ENCODE peak calls at places on chromosomes 6 and 20, in four cellular contexts. O, I, F and P are unnamed samples.

GRCh38 chr20:53804920-53805894 is 211.6 kb upstream of the ZNF217 start:
- DNase-seq in O (peak), F (no peak), I (no peak), P (no peak)

GRCh38 chr20:55166063-55166462 is 690.7 kb downstream of the DOK5 start:
- DNase-seq in I (no peak), O (no peak), F (no peak), P (no peak)

GRCh38 chr6:113805167-113805835 is 51.8 kb upstream of the MARCKS start:
- DNase-seq in O (no peak), F (no peak), I (no peak), P (no peak)

GRCh38 chr20:48878849-48879248 is 42.7 kb upstream of the ARFGEF2 start:
- DNase-seq in F (no peak), I (no peak), O (no peak), P (no peak)

GRCh38 chr20:8951136-8951535 is 117.8 kb upstream of the PLCB4 start:
- DNase-seq in F (no peak), I (no peak), O (no peak), P (no peak)

GRCh38 chr6:44800171-44800671 is 412.7 kb downstream of the CDC5L start:
- DNase-seq in I (peak), F (peak), O (peak), P (peak)

GRCh38 chr6:113809818-113810217 is 47.3 kb upstream of the MARCKS start:
- DNase-seq in O (no peak), F (no peak), I (no peak), P (no peak)

GRCh38 chr6:131136021-131136847 is 967 bp downstream of the AKAP7 start:
- DNase-seq in O (peak), I (peak), F (no peak), P (no peak)

GRCh38 chr6:121686611-121687023 is 251.2 kb downstream of the GJA1 start:
- DNase-seq in F (no peak), O (no peak), I (peak), P (no peak)

GRCh38 chr20:11350126-11351005 is 567.3 kb upstream of the BTBD3 start:
- DNase-seq in F (peak), I (no peak), O (peak), P (no peak)

GRCh38 chr6:100892693-100893092 is 11.6 kb upstream of the ASCC3 start:
- DNase-seq in F (no peak), I (no peak), O (no peak), P (no peak)

GRCh38 chr6:111952326-111952725 is 79.1 kb upstream of the FYN start:
- DNase-seq in F (no peak), O (no peak), I (no peak), P (no peak)

GRCh38 chr20:56683077-56683865 is 54.2 kb downstream of the TFAP2C start:
- DNase-seq in O (no peak), F (no peak), I (no peak), P (no peak)

GRCh38 chr20:19828233-19828632 is 70.2 kb downstream of the RIN2 start:
- DNase-seq in F (no peak), I (no peak), O (peak), P (no peak)

GRCh38 chr6:2866183-2866846 is 24.7 kb upstream of the SERPINB1 start:
- DNase-seq in O (no peak), F (no peak), I (no peak), P (no peak)

GRCh38 chr6:111843347-111844147 is 29.7 kb downstream of the FYN start:
- DNase-seq in O (no peak), F (no peak), I (no peak), P (no peak)

GRCh38 chr6:73746776-73747175 is 50.8 kb downstream of the CD109 start:
- DNase-seq in F (no peak), O (no peak), I (no peak), P (no peak)

GRCh38 chr20:33791959-33792597 is 19.1 kb upstream of the CHMP4B start:
- DNase-seq in I (peak), F (no peak), O (peak), P (no peak)

GRCh38 chr6:15346315-15346714 is 100.4 kb downstream of the JARID2 start:
- DNase-seq in O (no peak), I (no peak), F (no peak), P (no peak)

GRCh38 chr20:31894980-31895675 is 24.7 kb downstream of the TTLL9 start:
- DNase-seq in I (no peak), O (peak), F (peak), P (no peak)

GRCh38 chr20:61500791-61501321 is 248.8 kb downstream of the CDH4 start:
- DNase-seq in O (no peak), I (no peak), F (no peak), P (no peak)

GRCh38 chr20:61737812-61738443 is 327.8 kb downstream of the TAF4 start:
- DNase-seq in F (no peak), O (no peak), I (no peak), P (no peak)

GRCh38 chr6:18488004-18488403 is 100.9 kb downstream of the RNF144B start:
- DNase-seq in O (no peak), I (no peak), F (no peak), P (no peak)

GRCh38 chr6:119350202-119351004 is 842 bp upstream of the MAN1A1 start:
- DNase-seq in I (no peak), O (peak), F (no peak), P (no peak)

DNA sequence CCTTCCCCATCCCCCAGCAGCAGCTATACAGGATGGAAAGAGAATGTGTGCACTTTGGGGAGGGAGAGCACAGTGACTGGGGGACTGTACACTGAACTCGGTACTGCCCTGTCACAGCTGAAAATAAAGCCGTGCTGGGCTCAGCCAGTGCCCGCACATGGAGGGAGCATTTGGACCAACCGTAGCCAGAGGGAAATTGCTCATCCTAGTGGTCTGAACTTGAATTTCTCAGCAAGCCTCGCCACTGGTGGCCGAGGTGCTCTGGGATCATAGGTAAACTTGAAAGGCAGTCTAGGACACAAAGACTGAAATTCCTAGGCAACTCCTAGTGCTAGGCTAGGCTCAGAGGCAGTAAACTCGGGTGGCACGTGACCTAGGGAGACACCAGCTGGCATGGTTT is 61.0 kb downstream of the DZANK1 start:
- DNase-seq in I (no peak), O (no peak), F (no peak), P (no peak)
- TF ChIP-seq CTCF in I (no peak), O (no peak), F (no peak), P (no peak)

DNA sequence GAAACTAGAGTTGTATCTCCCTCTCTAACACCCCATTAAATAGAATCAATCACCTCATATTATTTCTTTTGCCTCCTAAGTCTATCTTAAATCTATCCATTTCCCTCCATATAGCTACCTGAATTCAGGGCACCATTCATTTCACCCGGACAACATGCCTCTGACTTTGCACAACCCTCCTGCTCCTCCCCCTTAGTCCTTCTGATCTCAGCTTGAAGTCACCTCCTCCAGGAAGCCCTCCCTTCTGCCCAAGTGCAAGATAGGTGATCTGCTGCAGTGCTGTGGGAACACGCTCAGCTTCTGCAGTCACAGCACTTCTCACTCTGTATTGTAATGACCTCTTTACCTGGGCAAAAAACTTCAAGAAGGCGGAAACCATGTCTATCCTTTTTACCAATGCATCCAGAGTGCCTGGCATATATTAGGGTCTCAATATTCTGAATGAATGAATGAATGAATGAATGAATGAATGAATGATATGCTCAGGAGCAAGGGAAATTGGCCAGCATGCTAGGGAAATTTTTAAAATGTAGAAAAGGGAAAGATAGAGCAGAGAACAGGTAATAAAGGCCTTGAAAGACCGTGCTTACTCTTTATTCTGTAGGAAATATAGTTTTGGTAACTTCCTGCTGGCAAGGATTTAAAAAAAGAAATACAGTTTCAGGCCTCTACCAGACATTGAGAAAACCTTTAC is 41.7 kb downstream of the MBOAT1 start:
- DNase-seq in I (no peak), O (no peak), F (no peak), P (no peak)
- H3K4me3 ChIP-seq in I (no peak), O (no peak), F (no peak), P (no peak)

GRCh38 chr20:46752639-46753235 is 43.3 kb downstream of the SLC2A10 start:
- DNase-seq in O (peak), I (peak), F (peak), P (no peak)
- TF ChIP-seq CTCF in O (peak), I (peak), F (peak), P (peak)

DNA sequence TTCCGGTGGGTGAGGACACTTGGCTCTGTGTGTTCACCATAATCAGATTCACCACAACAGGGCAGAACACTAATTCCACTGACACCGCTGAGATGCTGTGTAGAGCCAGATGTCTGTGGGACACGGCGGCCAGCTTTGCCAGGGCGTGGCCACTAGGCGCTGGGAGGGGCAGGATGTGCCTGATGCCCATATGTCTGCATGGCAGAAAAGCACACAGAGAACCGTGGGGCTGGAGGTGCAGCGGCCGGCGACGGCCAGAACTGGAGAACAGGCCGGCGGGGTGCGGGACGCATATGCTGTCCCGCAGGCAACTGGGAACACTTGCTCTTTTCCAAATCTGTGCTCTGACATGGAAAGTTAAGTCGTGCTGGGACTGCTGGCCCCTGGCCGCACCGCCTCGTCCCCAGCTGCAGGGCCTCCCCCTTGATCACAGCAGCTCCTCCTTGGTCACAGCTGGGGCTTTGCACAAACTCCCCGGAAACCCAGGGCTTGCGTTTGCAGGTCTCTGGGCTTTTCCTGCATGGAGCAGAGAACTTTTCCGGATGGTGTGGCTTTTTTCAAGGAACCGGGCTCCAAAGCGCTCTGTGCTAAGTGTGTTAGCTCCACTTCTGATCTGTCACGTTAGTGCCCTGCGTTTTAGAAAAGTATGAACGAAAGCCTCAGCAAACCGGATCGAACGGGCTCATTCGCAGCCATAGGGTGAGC is 31.1 kb downstream of the NTSR1 start:
- DNase-seq in F (no peak), O (no peak), I (no peak), P (no peak)
- H3K4me3 ChIP-seq in F (no peak), O (no peak), I (no peak), P (no peak)

GRCh38 chr20:50504231-50504823 is 5.9 kb upstream of the PTPN1 start:
- DNase-seq in I (no peak), O (no peak), F (no peak), P (no peak)

GRCh38 chr20:50501970-50502745 is 8.0 kb upstream of the PTPN1 start:
- DNase-seq in F (no peak), O (no peak), I (no peak), P (no peak)

GRCh38 chr20:50509923-50510705 is at the start of gene PTPN1:
- DNase-seq in O (peak), I (peak), F (peak), P (peak)

GRCh38 chr20:50508171-50508761 is 1.9 kb upstream of the PTPN1 start:
- DNase-seq in F (no peak), O (no peak), I (no peak), P (no peak)

GRCh38 chr20:50506270-50506579 is 4.0 kb upstream of the PTPN1 start:
- DNase-seq in O (no peak), F (no peak), I (no peak), P (no peak)
- TF ChIP-seq CTCF in O (no peak), F (no peak), I (no peak), P (peak)

GRCh38 chr6:27146706-27147507 is 100.6 kb upstream of the PRSS16 start:
- DNase-seq in F (peak), I (peak), O (peak), P (peak)

GRCh38 chr6:27144740-27145079 is 102.8 kb upstream of the PRSS16 start:
- DNase-seq in I (no peak), F (no peak), O (no peak), P (no peak)

GRCh38 chr6:27149140-27149539 is 98.4 kb upstream of the PRSS16 start:
- DNase-seq in O (no peak), I (no peak), F (no peak), P (no peak)

GRCh38 chr6:27145731-27146455 is 101.6 kb upstream of the PRSS16 start:
- DNase-seq in O (peak), I (peak), F (peak), P (peak)

DNA sequence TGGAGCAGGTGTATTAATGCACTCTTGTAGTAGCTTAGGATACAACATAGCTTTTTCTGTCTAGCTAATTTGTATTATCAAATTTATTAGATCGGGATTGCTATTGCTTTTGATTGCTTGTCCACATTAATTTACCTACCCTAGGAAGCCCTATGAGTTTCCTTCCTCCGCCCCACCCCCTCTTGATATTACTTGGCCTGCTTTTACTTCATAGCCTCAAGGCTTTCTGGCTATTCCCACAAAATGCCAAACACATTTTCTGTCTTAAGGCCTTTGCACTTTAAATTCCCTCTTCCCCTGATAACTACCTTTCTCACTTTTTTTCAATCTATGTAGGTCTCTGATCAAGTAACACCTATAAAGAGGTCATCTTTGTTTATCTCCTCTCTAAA is 99.1 kb upstream of the PRSS16 start:
- DNase-seq in I (no peak), F (no peak), O (no peak), P (no peak)
- H3K4me3 ChIP-seq in I (no peak), F (no peak), O (no peak), P (no peak)

DNA sequence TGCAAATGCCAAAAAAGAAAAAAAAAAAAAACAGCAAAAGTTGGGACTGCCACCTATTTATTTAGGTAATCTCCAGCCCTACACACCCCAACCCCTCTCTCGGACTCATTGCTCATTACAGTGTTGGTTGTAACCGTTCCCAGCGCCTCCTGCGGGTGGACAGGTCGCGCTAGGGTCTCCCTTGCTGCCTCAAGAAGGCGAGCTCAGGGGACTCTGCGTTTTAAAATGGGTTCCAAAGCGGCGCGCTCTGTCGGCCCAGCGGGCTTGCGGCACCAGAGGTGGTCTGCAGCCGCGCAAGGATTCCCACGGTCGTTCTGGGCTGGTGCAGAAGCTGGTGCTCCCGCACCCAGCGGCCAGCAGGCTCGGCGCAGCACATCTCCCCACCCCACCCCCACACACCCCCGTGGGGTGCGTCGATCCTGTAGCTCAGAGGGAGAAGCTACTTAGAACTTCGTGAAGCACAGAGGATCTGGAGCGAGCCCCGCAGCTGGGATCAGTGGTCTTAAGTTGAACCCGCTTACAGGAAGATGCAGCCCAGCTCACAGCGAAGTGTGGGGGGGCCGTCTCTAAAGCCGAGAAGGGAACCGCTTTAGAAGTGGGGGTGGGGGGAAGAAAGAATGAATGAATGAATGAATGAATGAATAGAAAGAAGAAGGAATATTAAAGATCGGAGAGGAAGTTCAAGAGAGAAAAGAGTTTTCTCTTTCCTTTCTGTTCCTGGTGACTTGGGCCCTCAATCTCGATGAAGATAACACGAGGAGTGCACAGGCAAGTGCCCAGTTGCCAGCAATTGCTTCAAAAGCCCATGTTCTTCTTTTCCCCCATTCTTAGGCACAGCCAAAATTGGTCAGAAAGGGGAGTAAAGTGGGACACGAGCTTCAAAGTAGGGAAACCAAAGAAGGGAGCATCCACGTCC is 766 bp downstream of the TFAP2A start:
- DNase-seq in O (peak), I (no peak), F (peak), P (no peak)
- TF ChIP-seq CTCF in O (peak), I (no peak), F (peak), P (peak)

DNA sequence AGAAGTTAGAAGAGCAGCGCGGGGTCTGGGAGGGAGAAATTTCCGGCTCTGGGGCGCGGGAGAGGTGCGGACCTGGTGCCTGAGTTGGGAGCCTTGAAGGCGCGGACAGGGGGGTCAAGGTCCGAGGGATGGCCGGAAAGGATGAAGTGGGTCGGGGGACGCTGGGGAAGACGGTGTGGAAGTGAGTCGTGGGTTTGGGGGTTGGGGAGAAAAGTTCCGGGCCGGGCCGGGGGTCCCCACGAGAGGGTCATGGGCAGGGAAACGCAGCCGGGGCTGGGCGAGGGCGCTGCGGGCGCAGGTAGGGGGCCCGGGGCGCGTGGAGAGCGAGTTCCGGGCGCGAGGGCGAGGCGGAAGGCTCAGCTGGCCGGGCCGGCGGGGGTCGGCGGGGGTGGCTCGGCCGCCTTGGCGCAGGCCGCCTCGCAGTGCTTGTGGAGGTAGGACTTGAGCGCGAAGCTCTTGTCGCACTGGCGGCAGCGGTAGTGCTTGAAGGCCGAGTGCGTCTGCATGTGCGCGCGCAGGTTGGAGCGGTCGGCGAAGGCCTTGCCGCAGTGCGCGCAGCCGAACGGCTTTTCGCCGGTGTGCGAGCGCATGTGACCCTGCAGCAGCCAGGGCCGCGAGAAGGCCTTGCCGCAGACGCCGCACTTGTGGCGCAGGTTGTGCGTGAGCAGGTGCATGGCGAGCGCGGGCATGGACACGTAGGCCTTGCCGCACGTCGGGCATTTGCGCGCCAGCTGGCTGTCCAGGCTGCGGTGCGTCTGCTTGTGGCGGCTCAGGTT is 10.5 kb upstream of the SRXN1 start:
- DNase-seq in F (no peak), O (no peak), I (no peak), P (no peak)
- H3K4me3 ChIP-seq in F (no peak), O (no peak), I (no peak), P (no peak)